ENCODE peak calls at places on chromosomes 7 and 10, in ten cellular contexts. E, T, Q, W, K, X, B, Z, F and S are unnamed samples.

GRCh38 chr10:122560279-122560804 is at the start of gene DMBT1:
- DNase-seq in Q (no peak), X (no peak), T (no peak), Z (no peak), E (no peak), B (no peak), F (no peak), W (no peak), K (no peak), S (peak; percentile 80)

GRCh38 chr10:79938728-79939380 is 10.1 kb downstream of the SFTPD start:
- DNase-seq in X (peak; percentile 85), W (peak; percentile 6), E (no peak), B (peak; percentile 32), K (no peak), Z (peak; percentile 37), Q (peak; percentile 20), F (no peak), T (no peak), S (no peak)

GRCh38 chr10:26855186-26855585 is 5.6 kb downstream of the ABI1 start:
- DNase-seq in F (no peak), B (no peak), T (no peak), X (no peak), Z (no peak), W (no peak), Q (no peak), K (no peak), E (no peak), S (no peak)

GRCh38 chr7:152735443-152736004 is 24.0 kb upstream of the ACTR3B start:
- DNase-seq in W (no peak), K (no peak), F (no peak), Q (no peak), X (no peak), Z (no peak), B (no peak), E (no peak), T (no peak), S (no peak)

GRCh38 chr10:114652402-114653368 is 5.4 kb downstream of the ABLIM1 start:
- DNase-seq in X (no peak), K (no peak), T (no peak), E (no peak), F (no peak), Q (no peak), Z (no peak), W (no peak), B (no peak), S (no peak)

GRCh38 chr7:73596191-73597065 is 18.0 kb upstream of the TBL2 start:
- DNase-seq in E (no peak), Z (no peak), W (no peak), B (no peak), X (no peak), K (no peak), F (no peak), T (no peak), Q (no peak), S (no peak)

GRCh38 chr7:150339369-150339768 is 2.1 kb downstream of the RARRES2 start:
- DNase-seq in K (no peak), E (no peak), Q (no peak), X (no peak), T (no peak), B (no peak), Z (no peak), F (no peak), W (no peak), S (no peak)

GRCh38 chr7:129606801-129607200 is 4.7 kb upstream of the NRF1 start:
- DNase-seq in E (no peak), T (no peak), Z (peak; percentile 13), Q (peak; percentile 48), W (no peak), F (no peak), X (peak; percentile 68), K (no peak), B (no peak), S (no peak)

GRCh38 chr7:85896531-85896930 is 709.7 kb upstream of the SEMA3D start:
- DNase-seq in X (no peak), B (no peak), Q (no peak), T (no peak), K (no peak), E (no peak), F (no peak), Z (no peak), W (no peak), S (no peak)

GRCh38 chr10:96436035-96436434 is 77.2 kb upstream of the OPALIN start:
- DNase-seq in B (no peak), F (no peak), Q (no peak), W (no peak), Z (no peak), X (no peak), K (no peak), T (no peak), E (no peak), S (no peak)

GRCh38 chr7:351256-351655 is 61.3 kb downstream of the FOXL3 start:
- DNase-seq in X (no peak), K (no peak), B (no peak), W (no peak), E (no peak), T (peak; percentile 55), Z (no peak), Q (no peak), F (no peak), S (no peak)

GRCh38 chr7:5462216-5462615 is 38.6 kb upstream of the TNRC18 start:
- DNase-seq in Z (no peak), T (no peak), F (no peak), W (no peak), K (no peak), X (no peak), Q (no peak), E (no peak), B (no peak), S (no peak)

GRCh38 chr7:20561466-20561865 is 54.0 kb upstream of the ABCB5 start:
- DNase-seq in W (no peak), Q (no peak), K (no peak), X (no peak), B (no peak), E (no peak), T (no peak), Z (no peak), F (no peak), S (no peak)

GRCh38 chr10:86344714-86345161 is 21.9 kb downstream of the GRID1 start:
- DNase-seq in Q (no peak), F (no peak), E (no peak), Z (no peak), T (no peak), X (no peak), W (no peak), K (no peak), B (no peak), S (peak; percentile 14)

GRCh38 chr10:73506491-73506890 is 10.7 kb upstream of the PPP3CB start:
- DNase-seq in Q (no peak), K (no peak), F (no peak), X (no peak), T (no peak), Z (no peak), W (no peak), B (no peak), E (no peak), S (no peak)